ENCODE peak calls at places on chromosomes 7 and 10, in eight cellular contexts. Z is glutamatergic neuron; D is sigmoid colon; L is posterior cingulate gyrus; R is epithelial cell of esophagus; F is stimulated activated CD4-positive, alpha-beta T cell treated with anti-CD3 and anti-CD28 coated beads, Interleukin-12 subunit alpha, Interleukin-12 subunit beta, amount 100 ng/mL, for 4 hours; O is HCT116; V is smooth muscle cell of the brain vasculature. B is an unnamed sample.

GRCh38 chr10:47134166-47134565 is 165.8 kb upstream of the GDF10 start:
- DNase-seq in L (no peak), V (no peak), Z (no peak), F (no peak), O (no peak), D (no peak), R (no peak), B (no peak)

GRCh38 chr10:95268438-95268837 is 22.4 kb downstream of the PDLIM1 start:
- DNase-seq in D (no peak), O (no peak), L (no peak), Z (no peak), F (no peak), R (peak; percentile 80), V (peak; percentile 69), B (no peak)

GRCh38 chr7:90666186-90666585 is 70.1 kb downstream of the CDK14 start:
- DNase-seq in O (no peak), D (peak; percentile 79), L (no peak), F (no peak), R (no peak), Z (no peak), V (no peak), B (no peak)

GRCh38 chr7:137146012-137146455 is 197.5 kb downstream of the PTN start:
- DNase-seq in R (peak; percentile 51), F (no peak), Z (no peak), L (no peak), D (no peak), O (no peak), V (peak; percentile 35), B (no peak)

GRCh38 chr7:108010377-108010776 is 7.4 kb upstream of the LAMB1 start:
- DNase-seq in F (no peak), O (no peak), R (no peak), Z (no peak), D (no peak), V (no peak), L (no peak), B (no peak)

GRCh38 chr10:45380903-45381610 is 7.0 kb downstream of the ALOX5 start:
- DNase-seq in D (no peak), R (no peak), V (no peak), L (no peak), O (no peak), Z (no peak), F (no peak), B (no peak)

GRCh38 chr10:119253433-119254174 is 46.2 kb downstream of the GRK5 start:
- DNase-seq in R (peak; percentile 74), L (no peak), Z (no peak), D (peak; percentile 92), O (peak; percentile 97), V (peak; percentile 90), F (peak; percentile 17), B (no peak)

GRCh38 chr10:71075066-71075758 is 137.2 kb upstream of the UNC5B start:
- DNase-seq in F (no peak), Z (no peak), R (peak; percentile 66), D (peak; percentile 49), L (no peak), O (no peak), V (no peak), B (no peak)

GRCh38 chr10:30284860-30285594 is 64.1 kb downstream of the MTPAP start:
- DNase-seq in R (peak; percentile 50), O (no peak), Z (no peak), F (no peak), D (no peak), V (no peak), L (no peak), B (no peak)

GRCh38 chr7:6546852-6547251 is 4.4 kb downstream of the GRID2IP start:
- DNase-seq in O (peak; percentile 42), F (no peak), R (peak; percentile 20), V (no peak), Z (no peak), D (no peak), L (no peak), B (no peak)

GRCh38 chr7:156379242-156380070 is 261.1 kb upstream of the RNF32 start:
- DNase-seq in V (no peak), F (no peak), D (no peak), R (no peak), L (no peak), O (no peak), Z (no peak), B (no peak)

GRCh38 chr7:28533731-28534531 is 121.6 kb downstream of the CREB5 start:
- DNase-seq in Z (no peak), D (peak; percentile 76), R (peak; percentile 37), O (no peak), V (no peak), F (no peak), L (no peak), B (no peak)

GRCh38 chr10:125159486-125159931 is 854 bp downstream of the CTBP2 start:
- DNase-seq in V (no peak), R (no peak), O (no peak), D (peak; percentile 66), Z (no peak), F (no peak), L (no peak), B (no peak)

GRCh38 chr7:84085147-84085546 is 109.4 kb downstream of the SEMA3A start:
- DNase-seq in D (no peak), O (no peak), L (no peak), R (no peak), F (no peak), Z (no peak), V (no peak), B (no peak)

GRCh38 chr10:6382081-6382480 is 179.3 kb downstream of the PFKFB3 start:
- DNase-seq in R (no peak), Z (no peak), V (no peak), L (no peak), F (peak; percentile 10), O (no peak), D (peak; percentile 77), B (no peak)

GRCh38 chr7:103391976-103392375 is 44.5 kb downstream of the PSMC2 start:
- DNase-seq in Z (no peak), O (no peak), V (no peak), F (no peak), L (no peak), R (peak; percentile 22), D (no peak), B (no peak)

GRCh38 chr7:48250441-48250951 is 79.2 kb downstream of the ABCA13 start:
- DNase-seq in D (no peak), F (no peak), O (no peak), R (no peak), L (no peak), Z (no peak), V (no peak), B (no peak)

GRCh38 chr10:108970016-108970415 is 953.3 kb downstream of the XPNPEP1 start:
- DNase-seq in Z (no peak), L (no peak), R (peak; percentile 31), V (no peak), D (no peak), O (no peak), F (no peak), B (no peak)

GRCh38 chr10:69499726-69500689 is 48.7 kb downstream of the TSPAN15 start:
- DNase-seq in V (no peak), D (peak; percentile 54), L (no peak), Z (no peak), O (no peak), R (no peak), F (no peak), B (no peak)

GRCh38 chr10:119750391-119751230 is 24.8 kb downstream of the INPP5F start:
- DNase-seq in O (peak; percentile 63), D (peak; percentile 89), Z (peak; percentile 72), R (peak; percentile 80), V (peak; percentile 56), L (peak; percentile 82), F (peak; percentile 38), B (peak; percentile 73)